ENCODE peak calls at places on chromosomes 11 and 22, in ten cellular contexts. L is ovary, G is Peyer's patch, V is sigmoid colon, Q is HFF-Myc, H is body of pancreas, T is right lobe of liver, J is progenitor cell of endocrine pancreas, D is neural progenitor cell, F is H9. B is an unnamed sample.

GRCh38 chr11:96084610-96085348 is 160.9 kb upstream of the MTMR2 start:
- DNase-seq in Q (no peak), L (no peak), H (no peak), J (no peak), T (no peak), V (no peak), F (no peak), G (no peak), D (no peak), B (no peak)

GRCh38 chr11:117107701-117108590 is 9.7 kb upstream of the SIK3 start:
- DNase-seq in J (no peak), D (no peak), V (no peak), T (no peak), H (no peak), L (no peak), G (no peak), Q (no peak), F (no peak), B (no peak)

GRCh38 chr11:102539567-102539966 is 9.0 kb upstream of the MMP7 start:
- DNase-seq in Q (no peak), G (no peak), H (no peak), D (no peak), V (no peak), F (no peak), L (no peak), J (no peak), T (no peak), B (no peak)

GRCh38 chr22:39205344-39206021 is 39.3 kb downstream of the PDGFB start:
- DNase-seq in G (peak), Q (no peak), H (no peak), J (no peak), D (no peak), V (peak), T (no peak), F (peak), L (no peak), B (no peak)

GRCh38 chr22:24104307-24105017 is 76.8 kb upstream of the SUSD2 start:
- DNase-seq in F (no peak), D (no peak), Q (no peak), J (no peak), G (no peak), V (peak), H (no peak), L (no peak), T (no peak), B (no peak)

GRCh38 chr11:119806064-119806915 is 77.3 kb upstream of the NECTIN1 start:
- DNase-seq in T (no peak), D (no peak), V (no peak), G (peak), L (no peak), J (no peak), F (no peak), Q (no peak), H (no peak), B (no peak)

GRCh38 chr22:46791201-46791731 is 28.8 kb downstream of the TBC1D22A start:
- DNase-seq in Q (no peak), J (no peak), H (peak), V (peak), L (no peak), D (no peak), T (no peak), F (no peak), G (peak), B (no peak)

GRCh38 chr11:126817096-126817495 is 183.5 kb downstream of the KIRREL3 start:
- DNase-seq in H (no peak), Q (peak), G (no peak), D (no peak), T (no peak), J (no peak), F (no peak), L (no peak), V (no peak), B (no peak)

GRCh38 chr11:16099501-16099900 is 256.8 kb downstream of the SOX6 start:
- DNase-seq in Q (no peak), H (no peak), V (no peak), L (no peak), J (no peak), G (no peak), D (no peak), F (no peak), T (no peak), B (no peak)

GRCh38 chr11:46490576-46491100 is 99.1 kb upstream of the CHRM4 start:
- DNase-seq in F (no peak), V (no peak), L (no peak), D (no peak), H (no peak), J (no peak), T (no peak), G (no peak), Q (no peak), B (no peak)

GRCh38 chr11:44600739-44601416 is 35.4 kb downstream of the CD82 start:
- DNase-seq in H (no peak), J (no peak), D (no peak), F (peak), G (peak), T (no peak), L (no peak), V (no peak), Q (no peak), B (no peak)

GRCh38 chr11:95068549-95068948 is 1.8 kb downstream of the SRSF8 start:
- DNase-seq in G (peak), T (peak), H (peak), D (peak), L (peak), V (peak), J (no peak), F (peak), Q (peak), B (peak)

GRCh38 chr11:12175694-12176241 is 65.4 kb downstream of the MICAL2 start:
- DNase-seq in G (no peak), L (no peak), J (no peak), F (no peak), V (no peak), T (no peak), D (no peak), Q (peak), H (no peak), B (no peak)

GRCh38 chr11:112364962-112365481 is 104.4 kb upstream of the PLET1 start:
- DNase-seq in Q (peak), T (no peak), D (no peak), V (peak), F (no peak), J (no peak), H (no peak), G (peak), L (peak), B (no peak)

GRCh38 chr22:45051946-45052345 is 42.1 kb upstream of the PHF21B start:
- DNase-seq in F (no peak), G (no peak), T (no peak), J (no peak), L (no peak), V (no peak), H (no peak), D (no peak), Q (no peak), B (no peak)

GRCh38 chr22:45053571-45053970 is 43.8 kb upstream of the PHF21B start:
- DNase-seq in G (no peak), F (no peak), Q (no peak), L (no peak), H (no peak), D (no peak), V (no peak), T (no peak), J (no peak), B (no peak)

GRCh38 chr22:45055936-45056335 is 46.1 kb upstream of the PHF21B start:
- DNase-seq in T (no peak), L (no peak), G (no peak), H (no peak), D (no peak), F (no peak), V (no peak), Q (no peak), J (no peak), B (no peak)

GRCh38 chr22:45053094-45053493 is 43.3 kb upstream of the PHF21B start:
- DNase-seq in G (no peak), F (no peak), V (no peak), L (no peak), H (no peak), D (no peak), Q (no peak), J (no peak), T (no peak), B (no peak)

GRCh38 chr22:45051419-45051818 is 41.6 kb upstream of the PHF21B start:
- DNase-seq in V (no peak), D (no peak), T (no peak), L (no peak), J (no peak), H (no peak), Q (no peak), F (no peak), G (no peak), B (no peak)
- TF ChIP-seq CTCF in V (no peak), D (no peak), T (no peak), L (no peak), J (no peak), H (no peak), Q (no peak), F (no peak), G (no peak), B (no peak)

DNA sequence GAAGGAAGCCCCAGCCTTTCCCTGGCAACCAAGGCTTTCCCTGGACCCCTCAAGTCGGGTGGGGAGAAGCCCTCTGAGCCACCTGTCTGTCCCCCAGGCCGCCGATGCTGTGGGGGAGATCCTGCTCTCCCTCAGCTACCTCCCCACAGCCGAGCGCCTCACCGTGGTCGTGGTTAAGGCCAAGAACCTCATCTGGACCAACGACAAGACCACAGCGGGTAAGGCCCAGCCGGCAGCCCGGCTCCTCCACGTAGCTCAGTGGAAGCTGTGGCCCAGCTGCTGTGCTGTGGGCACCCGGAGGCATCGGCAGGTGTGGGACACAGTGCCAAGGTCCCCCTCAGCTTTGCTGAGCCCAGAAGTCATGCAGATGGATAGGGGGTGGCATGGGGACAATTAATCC is 12.2 kb upstream of the RHOD start:
- DNase-seq in L (no peak), T (no peak), J (no peak), D (no peak), Q (no peak), F (no peak), G (no peak), H (no peak), V (no peak), B (no peak)
- TF ChIP-seq CTCF in L (no peak), T (no peak), J (no peak), D (no peak), Q (no peak), F (no peak), G (no peak), H (no peak), V (no peak), B (no peak)

GRCh38 chr11:85725510-85726258 is 39.7 kb upstream of the CCDC89 start:
- DNase-seq in H (no peak), L (no peak), J (no peak), V (no peak), T (no peak), D (no peak), F (no peak), G (no peak), Q (peak), B (no peak)
- TF ChIP-seq CTCF in H (no peak), L (no peak), J (no peak), V (no peak), T (no peak), D (no peak), F (no peak), G (no peak), Q (no peak), B (peak)

GRCh38 chr11:123434911-123435310 is 4.8 kb downstream of the GRAMD1B start:
- DNase-seq in G (no peak), T (no peak), Q (no peak), H (no peak), L (no peak), D (peak), F (no peak), V (no peak), J (no peak), B (no peak)

GRCh38 chr11:123437236-123437979 is 7.3 kb downstream of the GRAMD1B start:
- DNase-seq in Q (no peak), G (no peak), D (no peak), V (no peak), F (no peak), J (no peak), L (no peak), H (no peak), T (no peak), B (no peak)

GRCh38 chr11:123431619-123432018 is 1.6 kb downstream of the GRAMD1B start:
- DNase-seq in L (no peak), Q (no peak), G (no peak), F (no peak), D (no peak), H (no peak), T (no peak), J (no peak), V (no peak), B (no peak)

GRCh38 chr11:123430736-123431356 is 777 bp downstream of the GRAMD1B start:
- DNase-seq in V (peak), F (peak), Q (no peak), J (peak), H (peak), L (peak), G (peak), T (peak), D (peak), B (peak)

GRCh38 chr11:123434262-123434661 is 4.2 kb downstream of the GRAMD1B start:
- DNase-seq in F (peak), G (peak), V (no peak), Q (no peak), J (no peak), L (no peak), D (peak), H (no peak), T (no peak), B (peak)
- TF ChIP-seq CTCF in F (peak), G (no peak), V (no peak), Q (peak), J (no peak), L (no peak), D (peak), H (no peak), T (no peak), B (peak)

GRCh38 chr11:69537126-69537525 is 55.7 kb downstream of the LINC01488 start:
- DNase-seq in D (no peak), H (no peak), V (peak), F (no peak), J (no peak), G (no peak), L (no peak), T (no peak), Q (no peak), B (no peak)
- TF ChIP-seq CTCF in D (no peak), H (no peak), V (no peak), F (no peak), J (no peak), G (no peak), L (no peak), T (no peak), Q (no peak), B (no peak)

GRCh38 chr22:50696251-50696798 is 23.7 kb downstream of the SHANK3 start:
- DNase-seq in H (no peak), F (no peak), Q (no peak), V (peak), T (peak), D (no peak), L (peak), G (no peak), J (no peak), B (no peak)

GRCh38 chr22:50694766-50695420 is 22.3 kb downstream of the SHANK3 start:
- DNase-seq in H (no peak), J (no peak), D (no peak), V (peak), G (peak), T (peak), F (no peak), L (peak), Q (no peak), B (no peak)

GRCh38 chr22:50695421-50696250 is 23.0 kb downstream of the SHANK3 start:
- DNase-seq in D (no peak), G (no peak), Q (no peak), L (peak), T (peak), H (no peak), V (peak), J (no peak), F (no peak), B (no peak)

GRCh38 chr22:50693462-50693861 is 20.8 kb downstream of the SHANK3 start:
- DNase-seq in G (no peak), H (no peak), D (no peak), J (no peak), V (no peak), T (no peak), L (no peak), F (no peak), Q (no peak), B (no peak)

DNA sequence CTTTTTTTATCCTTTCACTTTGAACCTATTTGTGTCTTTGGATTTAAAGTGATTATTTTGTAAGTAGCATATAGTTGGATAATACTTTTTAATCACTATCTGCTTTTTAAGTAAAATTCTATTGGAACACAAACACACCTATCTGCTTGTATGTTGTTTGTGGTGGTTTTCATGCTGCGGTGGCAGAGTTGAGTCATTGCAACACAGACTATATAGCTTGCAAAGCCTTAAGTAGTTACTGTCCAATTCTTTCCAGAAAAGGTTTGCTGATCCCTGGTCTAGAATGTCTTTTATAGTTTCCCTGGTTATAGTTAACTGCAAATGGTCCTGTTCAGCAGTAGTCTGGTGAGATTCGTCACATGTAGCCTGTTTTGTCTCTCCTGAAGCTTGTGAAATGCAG is 21.5 kb downstream of the SHANK3 start:
- DNase-seq in H (no peak), Q (no peak), G (peak), V (no peak), J (no peak), L (no peak), D (no peak), F (no peak), T (no peak), B (no peak)
- TF ChIP-seq CTCF in H (no peak), Q (no peak), G (no peak), V (no peak), J (no peak), L (no peak), D (no peak), F (no peak), T (no peak), B (no peak)

GRCh38 chr11:108666373-108666772 is 1.5 kb downstream of the DDX10 start:
- DNase-seq in V (no peak), H (no peak), J (no peak), T (no peak), G (no peak), D (no peak), Q (no peak), L (no peak), F (peak), B (no peak)
- TF ChIP-seq CTCF in V (no peak), H (no peak), J (no peak), T (no peak), G (no peak), D (no peak), Q (no peak), L (no peak), F (peak), B (no peak)

GRCh38 chr11:64269380-64270234 is 14.9 kb downstream of the BAD start:
- DNase-seq in L (peak), H (peak), D (peak), G (peak), F (peak), T (peak), V (peak), J (peak), Q (peak), B (peak)
- TF ChIP-seq CTCF in L (no peak), H (no peak), D (peak), G (no peak), F (peak), T (no peak), V (no peak), J (peak), Q (no peak), B (no peak)

DNA sequence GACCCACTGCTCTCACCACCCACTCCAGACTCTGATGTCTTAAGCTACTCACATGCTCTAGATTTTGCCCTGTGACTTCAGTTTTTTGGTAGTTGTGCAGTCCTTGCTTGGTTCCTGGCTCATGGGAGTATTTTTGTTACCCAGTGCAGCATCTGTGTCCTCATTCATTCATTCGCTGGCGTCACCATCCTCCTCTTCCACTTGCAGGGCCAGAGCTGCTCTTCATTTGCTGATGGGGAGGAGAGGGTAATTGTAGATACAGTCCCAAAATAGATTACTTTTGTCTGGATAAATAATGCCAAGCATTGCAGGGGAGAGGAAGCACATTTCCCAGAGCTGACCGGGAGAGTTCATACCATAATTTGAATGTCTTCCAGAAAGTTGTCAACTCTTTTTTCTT is 12.7 kb downstream of the MRPL48 start:
- DNase-seq in J (no peak), H (no peak), L (no peak), D (no peak), T (no peak), G (no peak), F (no peak), V (no peak), Q (no peak), B (no peak)
- TF ChIP-seq CTCF in J (no peak), H (no peak), L (no peak), D (no peak), T (no peak), G (no peak), F (no peak), V (no peak), Q (no peak), B (no peak)

B was measured in endothelial cell.